ENCODE peak calls at places on chromosomes 2 and 18, in five cellular contexts. U, C, J, R and D are unnamed samples.
A peak's percentile ranks its signal among the peaks of the same experiment; 100 is the strongest.

GRCh38 chr2:11749646-11750349 is 3.4 kb downstream of the LPIN1 start:
- DNase-seq in U (no peak), C (no peak), J (no peak), R (no peak), D (no peak)

GRCh38 chr2:51710222-51710621 is 678.3 kb upstream of the NRXN1 start:
- DNase-seq in U (no peak), C (no peak), J (peak; percentile 19), R (no peak), D (no peak)

GRCh38 chr2:139876964-139877363 is 1096.8 kb upstream of the NXPH2 start:
- DNase-seq in U (no peak), C (no peak), J (no peak), R (no peak), D (no peak)

GRCh38 chr2:237149425-237149824 is 63.7 kb downstream of the COPS8 start:
- DNase-seq in U (no peak), C (no peak), J (no peak), R (no peak), D (no peak)

GRCh38 chr2:201984800-201985525 is 48.7 kb upstream of the FZD7 start:
- DNase-seq in U (no peak), C (no peak), J (no peak), R (no peak), D (no peak)

GRCh38 chr18:29172151-29173015 is 995.5 kb upstream of the CDH2 start:
- DNase-seq in U (no peak), C (no peak), J (no peak), R (no peak), D (no peak)

GRCh38 chr2:130824492-130825061 is 12.1 kb upstream of the ARHGEF4 start:
- DNase-seq in U (no peak), C (no peak), J (no peak), R (peak; percentile 35), D (peak; percentile 56)

GRCh38 chr2:67880291-67880761 is 182.5 kb downstream of the C1D start:
- DNase-seq in U (no peak), C (no peak), J (no peak), R (no peak), D (no peak)

GRCh38 chr2:45008296-45009129 is 739 bp downstream of the SIX2 start:
- DNase-seq in U (peak; percentile 42), C (no peak), J (peak; percentile 20), R (no peak), D (no peak)

GRCh38 chr2:197706839-197707207 is 1.7 kb downstream of the MARS2 start:
- DNase-seq in U (no peak), C (no peak), J (no peak), R (no peak), D (no peak)

GRCh38 chr2:237858294-237859081 is 935 bp upstream of the RAMP1 start:
- DNase-seq in U (peak; percentile 71), C (peak; percentile 56), J (peak; percentile 84), R (no peak), D (no peak)

GRCh38 chr2:137208361-137208973 is 443.1 kb downstream of the THSD7B start:
- DNase-seq in U (no peak), C (no peak), J (no peak), R (no peak), D (no peak)

GRCh38 chr2:221323513-221323912 is 248.6 kb downstream of the EPHA4 start:
- DNase-seq in U (no peak), C (no peak), J (no peak), R (no peak), D (no peak)

GRCh38 chr2:221322741-221323140 is 249.4 kb downstream of the EPHA4 start:
- DNase-seq in U (no peak), C (no peak), J (no peak), R (no peak), D (no peak)

GRCh38 chr2:221314786-221315185 is 257.3 kb downstream of the EPHA4 start:
- DNase-seq in U (no peak), C (no peak), J (no peak), R (no peak), D (no peak)

GRCh38 chr2:221318751-221319150 is 253.4 kb downstream of the EPHA4 start:
- DNase-seq in U (no peak), C (no peak), J (no peak), R (no peak), D (no peak)
- H3K27me3 ChIP-seq in U (no peaks in the 10 kb centered on the region), C (no peaks in the 10 kb centered on the region), J (no peaks in the 10 kb centered on the region), R (no peaks in the 10 kb centered on the region), D (no peaks in the 10 kb centered on the region)

DNA sequence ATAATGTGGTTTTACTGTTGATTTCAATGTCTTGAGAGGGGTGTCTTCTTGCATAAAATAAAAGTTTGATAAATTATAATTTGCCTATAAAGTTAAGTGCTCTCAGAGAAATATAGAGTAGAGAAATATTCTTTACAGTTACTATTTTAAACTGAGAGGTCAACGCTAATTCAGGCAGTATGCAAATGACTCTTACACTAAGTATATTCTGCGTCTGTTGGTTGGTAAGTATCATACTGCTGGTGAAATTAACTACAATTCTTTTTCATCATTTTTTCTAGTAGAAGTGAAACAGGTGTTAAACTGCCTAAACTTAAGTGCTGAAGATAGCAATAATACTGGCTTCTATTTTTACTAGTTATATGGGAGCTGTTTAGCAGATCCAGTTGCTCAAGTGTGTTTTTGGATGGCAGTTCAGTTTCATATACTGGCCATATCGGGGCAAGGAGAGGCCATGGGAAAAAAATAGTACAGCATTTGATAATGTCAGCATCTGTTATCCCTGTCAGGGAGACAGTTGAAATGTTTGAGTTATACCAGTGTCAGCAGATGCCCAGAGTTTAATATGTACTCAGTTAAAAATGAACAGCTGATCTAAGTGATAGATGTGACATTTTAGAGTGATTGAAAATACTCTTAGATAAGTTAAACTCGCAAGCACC is 86.2 kb downstream of the MIB1 start:
- DNase-seq in U (no peak), C (peak; percentile 47), J (peak; percentile 44), R (no peak), D (no peak)
- H3K27ac ChIP-seq in U (peak overlapping the region; percentile 78), C (peak overlapping the region; percentile 80), J (peak overlapping the region; percentile 96), R (no peak overlapping the region), D (no peak overlapping the region)

GRCh38 chr18:64271975-64272659 is 123.2 kb upstream of the LINC00305 start:
- DNase-seq in U (no peak), C (no peak), J (peak; percentile 3), R (no peak), D (no peak)
- H3K27me3 ChIP-seq in U (no peaks in the 10 kb centered on the region), C (no peaks in the 10 kb centered on the region), J (no peaks in the 10 kb centered on the region), R (no peaks in the 10 kb centered on the region), D (no peaks in the 10 kb centered on the region)

GRCh38 chr2:157840568-157841156 is 35.5 kb downstream of the ACVR1 start:
- DNase-seq in U (peak; percentile 65), C (peak; percentile 84), J (peak; percentile 69), R (no peak), D (no peak)

GRCh38 chr2:157838442-157839161 is 37.5 kb downstream of the ACVR1 start:
- DNase-seq in U (peak; percentile 52), C (peak; percentile 54), J (peak; percentile 49), R (no peak), D (no peak)

GRCh38 chr2:157839822-157840221 is 36.3 kb downstream of the ACVR1 start:
- DNase-seq in U (no peak), C (no peak), J (no peak), R (no peak), D (no peak)

GRCh38 chr2:157837851-157838441 is 38.2 kb downstream of the ACVR1 start:
- DNase-seq in U (peak; percentile 54), C (peak; percentile 69), J (no peak), R (no peak), D (no peak)

DNA sequence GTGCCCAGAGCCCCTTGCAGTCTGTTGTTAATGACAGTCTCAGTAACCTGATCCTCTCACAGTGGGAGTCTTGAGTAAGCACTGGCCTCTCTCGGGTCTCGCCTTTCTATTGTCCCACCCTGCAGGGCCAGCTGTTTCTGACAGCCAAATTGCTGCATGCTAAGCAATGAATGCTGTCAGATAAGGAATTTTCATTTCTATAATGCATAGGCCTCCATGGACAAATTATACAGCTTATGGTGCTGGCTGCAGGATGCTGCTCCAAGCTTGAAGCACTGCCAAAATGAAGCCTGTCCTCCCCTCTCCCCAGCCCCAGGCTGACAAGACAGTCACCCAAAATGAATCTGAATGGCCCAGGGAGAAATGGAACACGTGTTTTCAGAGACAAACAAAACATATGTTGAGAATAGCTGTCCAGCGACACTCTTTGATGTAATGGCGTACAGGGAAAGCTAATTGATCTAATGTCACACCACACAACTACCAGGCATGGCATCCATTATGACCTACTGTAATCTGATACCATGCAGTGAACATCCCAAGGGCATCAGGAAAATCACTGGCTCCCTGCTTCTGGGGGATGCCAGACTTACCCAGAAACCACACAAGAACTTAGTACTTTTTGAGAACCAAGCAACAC is 36.8 kb downstream of the ACVR1 start:
- DNase-seq in U (peak; percentile 30), C (peak; percentile 52), J (peak; percentile 87), R (no peak), D (no peak)
- H3K27ac ChIP-seq in U (peak overlapping the region; percentile 79), C (peak overlapping the region; percentile 91), J (peak overlapping the region; percentile 81), R (no peak overlapping the region), D (no peak overlapping the region)